ENCODE peak calls at places on chromosomes 3 and 15, in four cellular contexts. V is GM12865; R is activated effector memory CD4-positive, alpha-beta T cell treated with Interleukin-2 at 50 U/mL for 16 hours; L is substantia nigra. F is an unnamed sample.

GRCh38 chr3:13504161-13504831 is 24.2 kb downstream of the HDAC11 start:
- DNase-seq in R (no peak), V (no peak), L (no peak), F (no peak)

GRCh38 chr3:32592696-32593353 is 22.2 kb upstream of the DYNC1LI1 start:
- DNase-seq in V (no peak), R (no peak), L (no peak), F (no peak)

GRCh38 chr3:183911087-183911486 is 26.4 kb upstream of the PARL start:
- DNase-seq in L (no peak), V (no peak), R (no peak), F (no peak)

GRCh38 chr3:76308541-76308940 is 523.2 kb upstream of the ZNF717 start:
- DNase-seq in V (no peak), R (no peak), L (no peak), F (no peak)

GRCh38 chr15:45454825-45455224 is 67.7 kb downstream of the SLC30A4 start:
- DNase-seq in L (peak), R (peak), V (peak), F (no peak)

GRCh38 chr3:11539677-11540076 is 104.0 kb downstream of the VGLL4 start:
- DNase-seq in L (no peak), R (no peak), V (no peak), F (no peak)

GRCh38 chr15:96629501-96629900 is 299.0 kb downstream of the NR2F2 start:
- DNase-seq in L (no peak), V (no peak), R (no peak), F (no peak)

GRCh38 chr3:126515066-126515706 is 2.4 kb downstream of the UROC1 start:
- DNase-seq in L (no peak), V (no peak), R (no peak), F (no peak)